ENCODE peak calls at places on chromosomes 3 and 15, in four cellular contexts. C, A, N and K are unnamed samples.

GRCh38 chr3:150497956-150498355 is 48.3 kb downstream of the SERP1 start:
- DNase-seq in C (no peak), A (peak), N (no peak), K (no peak)

GRCh38 chr3:65776494-65776893 is 262.2 kb downstream of the MAGI1 start:
- DNase-seq in C (no peak), A (no peak), N (peak), K (no peak)

GRCh38 chr3:130609166-130609574 is 92.2 kb downstream of the COL6A6 start:
- DNase-seq in C (no peak), A (no peak), N (no peak), K (no peak)

GRCh38 chr3:58474348-58474911 is 17.5 kb upstream of the KCTD6 start:
- DNase-seq in C (no peak), A (no peak), N (no peak), K (peak)

GRCh38 chr15:90460142-90460824 is 69.4 kb upstream of the CRTC3 start:
- DNase-seq in C (no peak), A (no peak), N (no peak), K (peak)

GRCh38 chr3:172061724-172062184 is 22.4 kb downstream of the FNDC3B start:
- DNase-seq in C (no peak), A (no peak), N (no peak), K (peak)

GRCh38 chr3:57983734-57984518 is 24.3 kb upstream of the FLNB start:
- DNase-seq in C (no peak), A (peak), N (no peak), K (peak)

GRCh38 chr15:75070674-75071073 is 47.3 kb downstream of the PPCDC start:
- DNase-seq in C (no peak), A (no peak), N (no peak), K (no peak)

GRCh38 chr15:85044251-85044853 is 62.7 kb downstream of the PDE8A start:
- DNase-seq in C (peak), A (no peak), N (peak), K (peak)

GRCh38 chr3:21704796-21705195 is 46.2 kb downstream of the ZNF385D start:
- DNase-seq in C (no peak), A (no peak), N (no peak), K (no peak)

GRCh38 chr3:147881933-147882332 is 472.8 kb downstream of the ZIC1 start:
- DNase-seq in C (peak), A (no peak), N (no peak), K (no peak)

GRCh38 chr15:25406846-25407245 is 32.0 kb downstream of the UBE3A start:
- DNase-seq in C (no peak), A (no peak), N (no peak), K (no peak)

DNA sequence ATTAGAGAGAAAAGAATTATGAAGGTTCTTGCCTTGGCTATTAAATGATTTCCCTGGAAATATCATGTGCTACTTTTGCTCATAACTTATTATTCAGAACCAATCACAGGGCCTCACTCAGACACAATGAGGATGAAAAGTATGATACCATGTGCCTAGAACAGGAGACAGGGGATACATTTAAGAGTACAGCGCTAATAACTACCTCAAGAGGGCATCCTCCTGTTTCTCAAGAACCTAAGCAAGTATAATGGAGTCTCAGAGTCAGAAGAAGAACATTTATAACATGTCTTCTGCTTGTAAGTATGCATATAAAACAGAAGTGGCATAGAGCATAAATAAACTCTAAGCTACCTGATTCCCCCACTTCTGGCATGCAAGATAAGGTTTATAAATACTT is 125.4 kb upstream of the MME start:
- DNase-seq in C (peak), A (peak), N (no peak), K (no peak)
- TF ChIP-seq ELF1 in C (no peak), A (no peak), N (no peak), K (no peak)

GRCh38 chr3:16239776-16240175 is 25.0 kb downstream of the DPH3 start:
- DNase-seq in C (no peak), A (no peak), N (no peak), K (no peak)
- TF ChIP-seq ELF1 in C (no peak), A (no peak), N (no peak), K (no peak)

GRCh38 chr3:139555249-139555648 is 15.7 kb upstream of the RBP1 start:
- DNase-seq in C (no peak), A (no peak), N (no peak), K (no peak)
- TF ChIP-seq ELF1 in C (no peak), A (no peak), N (no peak), K (no peak)

GRCh38 chr3:167559922-167560321 is 86.1 kb upstream of the SERPINI2 start:
- DNase-seq in C (no peak), A (no peak), N (no peak), K (no peak)
- TF ChIP-seq ELF1 in C (no peak), A (no peak), N (no peak), K (no peak)

GRCh38 chr3:117447419-117447818 is 737.8 kb downstream of the TUSC7 start:
- DNase-seq in C (no peak), A (no peak), N (no peak), K (no peak)
- TF ChIP-seq ELF1 in C (no peak), A (no peak), N (no peak), K (no peak)

GRCh38 chr3:31137718-31138465 is 243.4 kb upstream of the GADL1 start:
- DNase-seq in C (no peak), A (no peak), N (no peak), K (no peak)
- TF ChIP-seq ELF1 in C (no peak), A (no peak), N (no peak), K (no peak)

DNA sequence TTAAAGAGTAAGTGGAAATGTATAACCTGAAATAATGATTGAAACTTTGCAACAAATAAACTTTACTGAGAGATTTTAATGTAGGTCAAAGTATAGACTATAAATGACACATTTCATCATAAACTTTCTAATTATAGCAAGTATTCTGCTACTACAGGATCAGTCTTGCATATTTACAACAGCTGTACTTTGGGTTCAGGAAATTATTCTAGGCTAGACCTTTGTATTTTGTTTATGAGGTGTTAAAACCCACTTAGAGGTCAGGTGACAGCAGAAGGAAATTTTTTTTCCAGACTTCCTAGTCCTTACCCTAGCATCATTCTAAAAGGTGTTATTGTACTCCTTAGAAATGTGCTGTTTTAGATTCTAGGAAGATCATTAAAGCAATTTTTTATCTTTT is 2.3 kb downstream of the RNF7 start:
- DNase-seq in C (no peak), A (no peak), N (no peak), K (no peak)
- TF ChIP-seq ELF1 in C (no peak), A (no peak), N (no peak), K (no peak)